ENCODE peak calls at places on chromosomes 16 and 17, in four cellular contexts. F, U, J and Z are unnamed samples.
A peak's percentile ranks its signal among the peaks of the same experiment; 100 is the strongest.

GRCh38 chr17:8153550-8153956 is 1.3 kb upstream of the PER1 start:
- DNase-seq in F (peak; percentile 87), U (peak; percentile 97), J (peak; percentile 46), Z (no peak)

GRCh38 chr17:2122641-2123302 is 67.9 kb downstream of the HIC1 start:
- DNase-seq in F (no peak), U (no peak), J (no peak), Z (peak; percentile 27)

GRCh38 chr17:65079489-65079900 is 23.0 kb upstream of the GNA13 start:
- DNase-seq in F (no peak), U (no peak), J (no peak), Z (peak; percentile 19)

GRCh38 chr17:82900741-82901140 is 60.9 kb upstream of the ZNF750 start:
- DNase-seq in F (no peak), U (no peak), J (no peak), Z (no peak)

GRCh38 chr17:39001703-39002637 is 34.8 kb upstream of the FBXO47 start:
- DNase-seq in F (no peak), U (no peak), J (peak; percentile 62), Z (peak; percentile 28)

GRCh38 chr16:24151482-24151939 is 104.6 kb upstream of the CACNG3 start:
- DNase-seq in F (no peak), U (no peak), J (no peak), Z (no peak)

GRCh38 chr16:23642246-23642774 is 1.0 kb downstream of the DCTN5 start:
- DNase-seq in F (no peak), U (no peak), J (no peak), Z (no peak)

GRCh38 chr17:47621293-47622178 is 28.2 kb upstream of the KPNB1 start:
- DNase-seq in F (peak; percentile 91), U (no peak), J (no peak), Z (peak; percentile 39)

GRCh38 chr17:62790554-62790953 is 17.6 kb downstream of the MARCHF10 start:
- DNase-seq in F (no peak), U (no peak), J (no peak), Z (no peak)
- TF ChIP-seq HMGXB4 in F (no peak), U (no peak), J (no peak), Z (no peak)

GRCh38 chr16:68086336-68086821 is 1.2 kb downstream of the NFATC3 start:
- DNase-seq in F (peak; percentile 69), U (peak; percentile 69), J (peak; percentile 68), Z (no peak)
- TF ChIP-seq MAX in F (no peak), U (no peak), J (no peak), Z (no peak)

GRCh38 chr17:34579979-34580684 is 750 bp downstream of the TMEM132E start:
- DNase-seq in F (peak; percentile 43), U (no peak), J (no peak), Z (peak; percentile 50)
- TF ChIP-seq NR3C1 in F (no peak), U (no peak), J (no peak), Z (no peak)

GRCh38 chr16:70253291-70254094 is 1.8 kb upstream of the EXOSC6 start:
- DNase-seq in F (peak; percentile 56), U (peak; percentile 45), J (peak; percentile 33), Z (peak; percentile 72)

GRCh38 chr16:70251651-70252354 is at the start of gene EXOSC6:
- DNase-seq in F (peak; percentile 94), U (peak; percentile 92), J (peak; percentile 93), Z (peak; percentile 92)

GRCh38 chr16:70252355-70252988 is 732 bp upstream of the EXOSC6 start:
- DNase-seq in F (peak; percentile 30), U (no peak), J (peak; percentile 39), Z (peak; percentile 77)

GRCh38 chr16:70254095-70254964 is 2.6 kb upstream of the EXOSC6 start:
- DNase-seq in F (no peak), U (no peak), J (no peak), Z (no peak)

GRCh38 chr16:70250748-70251650 is 741 bp downstream of the EXOSC6 start:
- DNase-seq in F (peak; percentile 50), U (peak; percentile 53), J (peak; percentile 66), Z (peak; percentile 57)
- TF ChIP-seq HMGXB4 in F (no peak), U (peak; percentile 57), J (peak; percentile 83), Z (peak; percentile 28)

GRCh38 chr16:11668590-11669379 is 530 bp downstream of the SNN start:
- DNase-seq in F (no peak), U (no peak), J (no peak), Z (peak; percentile 44)

GRCh38 chr16:11670171-11671131 is 2.2 kb downstream of the SNN start:
- DNase-seq in F (no peak), U (no peak), J (no peak), Z (no peak)

GRCh38 chr16:11667824-11668589 is at the start of gene SNN:
- DNase-seq in F (peak; percentile 93), U (peak; percentile 82), J (peak; percentile 98), Z (peak; percentile 85)

GRCh38 chr16:11671271-11671670 is 3.0 kb downstream of the SNN start:
- DNase-seq in F (no peak), U (no peak), J (no peak), Z (no peak)

GRCh38 chr16:11669380-11670146 is 1.3 kb downstream of the SNN start:
- DNase-seq in F (no peak), U (no peak), J (no peak), Z (no peak)
- TF ChIP-seq MAX in F (no peak), U (no peak), J (no peak), Z (no peak)